ENCODE peak calls at places on chromosomes 7 and 10, in ten cellular contexts. U is heart right ventricle; L is fibroblast of pulmonary artery; O is A549; I is fibroblast of lung; N is colonic mucosa; A is left ventricle myocardium inferior; Z is K562; R is GM13976; B is CD8-positive, alpha-beta T cell. D is an unnamed sample.

GRCh38 chr10:112912441-112912911 is 37.6 kb upstream of the TCF7L2 start:
- DNase-seq in U (no peak), L (peak), O (no peak), I (peak), N (no peak), A (no peak), Z (peak), R (no peak), B (no peak), D (no peak)

GRCh38 chr10:110525349-110526260 is 27.9 kb downstream of the DUSP5 start:
- DNase-seq in U (no peak), L (peak), O (no peak), I (peak), N (no peak), A (no peak), Z (no peak), R (no peak), B (no peak), D (no peak)

GRCh38 chr7:23931633-23932032 is 221.6 kb downstream of the STK31 start:
- DNase-seq in U (no peak), L (no peak), O (no peak), I (no peak), N (no peak), A (no peak), Z (no peak), R (no peak), B (no peak), D (no peak)

GRCh38 chr7:151426486-151426905 is 13.4 kb downstream of the CRYGN start:
- DNase-seq in U (peak), L (peak), O (peak), I (peak), N (peak), A (peak), Z (no peak), R (no peak), B (no peak), D (peak)

GRCh38 chr7:151719031-151719894 is 157.7 kb downstream of the PRKAG2 start:
- DNase-seq in U (no peak), L (no peak), O (no peak), I (no peak), N (no peak), A (no peak), Z (no peak), R (no peak), B (no peak), D (no peak)

GRCh38 chr7:129882531-129882930 is 70.2 kb downstream of the UBE2H start:
- DNase-seq in U (no peak), L (no peak), O (no peak), I (peak), N (no peak), A (no peak), Z (no peak), R (no peak), B (no peak), D (no peak)

GRCh38 chr10:7908541-7909210 is 90.4 kb downstream of the TAF3 start:
- DNase-seq in U (no peak), L (no peak), O (no peak), I (peak), N (no peak), A (no peak), Z (no peak), R (no peak), B (no peak), D (no peak)

GRCh38 chr10:12073526-12073925 is 4.8 kb downstream of the DHTKD1 start:
- DNase-seq in U (no peak), L (no peak), O (no peak), I (no peak), N (no peak), A (no peak), Z (no peak), R (no peak), B (no peak), D (no peak)

GRCh38 chr10:129966370-129966769 is 2.3 kb upstream of the EBF3 start:
- DNase-seq in U (no peak), L (no peak), O (no peak), I (no peak), N (no peak), A (no peak), Z (no peak), R (no peak), B (no peak), D (no peak)

GRCh38 chr7:115707684-115708341 is 322.8 kb downstream of the TFEC start:
- DNase-seq in U (no peak), L (no peak), O (no peak), I (peak), N (no peak), A (no peak), Z (no peak), R (no peak), B (no peak), D (no peak)

GRCh38 chr7:115704884-115705283 is 325.7 kb downstream of the TFEC start:
- DNase-seq in U (no peak), L (no peak), O (no peak), I (no peak), N (no peak), A (no peak), Z (no peak), R (no peak), B (no peak), D (no peak)

GRCh38 chr7:115709664-115710063 is 320.9 kb downstream of the TFEC start:
- DNase-seq in U (no peak), L (no peak), O (no peak), I (no peak), N (no peak), A (no peak), Z (no peak), R (no peak), B (no peak), D (no peak)

DNA sequence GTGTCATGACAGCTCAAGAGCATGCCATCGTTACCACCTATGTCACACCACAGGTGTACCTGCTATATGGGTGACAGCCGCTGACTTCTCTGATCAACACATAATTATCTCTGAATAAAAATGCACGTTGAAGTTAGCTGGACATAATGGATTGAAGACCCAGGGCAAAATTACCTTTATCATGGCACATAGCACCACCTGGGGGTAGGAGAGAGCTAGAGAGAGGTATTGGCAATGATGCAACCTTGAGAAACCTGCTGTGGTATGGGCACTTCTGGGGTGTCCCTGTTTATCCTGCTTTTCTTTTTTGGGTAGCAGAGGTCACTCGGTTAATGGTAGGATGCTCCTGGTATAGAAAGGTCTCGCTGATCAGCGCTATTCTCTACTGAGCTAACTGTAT is 323.3 kb downstream of the TFEC start:
- DNase-seq in U (no peak), L (peak), O (no peak), I (peak), N (peak), A (no peak), Z (no peak), R (no peak), B (no peak), D (no peak)
- TF ChIP-seq CTCF in U (peak), L (peak), O (peak), I (no peak), N (peak), A (peak), Z (no peak), R (peak), B (no peak), D (peak)

GRCh38 chr10:15879058-15879457 is 18.8 kb upstream of the MINDY3 start:
- DNase-seq in U (no peak), L (peak), O (peak), I (peak), N (no peak), A (no peak), Z (peak), R (peak), B (no peak), D (no peak)
- TF ChIP-seq CTCF in U (peak), L (peak), O (peak), I (peak), N (no peak), A (peak), Z (peak), R (peak), B (peak), D (peak)

DNA sequence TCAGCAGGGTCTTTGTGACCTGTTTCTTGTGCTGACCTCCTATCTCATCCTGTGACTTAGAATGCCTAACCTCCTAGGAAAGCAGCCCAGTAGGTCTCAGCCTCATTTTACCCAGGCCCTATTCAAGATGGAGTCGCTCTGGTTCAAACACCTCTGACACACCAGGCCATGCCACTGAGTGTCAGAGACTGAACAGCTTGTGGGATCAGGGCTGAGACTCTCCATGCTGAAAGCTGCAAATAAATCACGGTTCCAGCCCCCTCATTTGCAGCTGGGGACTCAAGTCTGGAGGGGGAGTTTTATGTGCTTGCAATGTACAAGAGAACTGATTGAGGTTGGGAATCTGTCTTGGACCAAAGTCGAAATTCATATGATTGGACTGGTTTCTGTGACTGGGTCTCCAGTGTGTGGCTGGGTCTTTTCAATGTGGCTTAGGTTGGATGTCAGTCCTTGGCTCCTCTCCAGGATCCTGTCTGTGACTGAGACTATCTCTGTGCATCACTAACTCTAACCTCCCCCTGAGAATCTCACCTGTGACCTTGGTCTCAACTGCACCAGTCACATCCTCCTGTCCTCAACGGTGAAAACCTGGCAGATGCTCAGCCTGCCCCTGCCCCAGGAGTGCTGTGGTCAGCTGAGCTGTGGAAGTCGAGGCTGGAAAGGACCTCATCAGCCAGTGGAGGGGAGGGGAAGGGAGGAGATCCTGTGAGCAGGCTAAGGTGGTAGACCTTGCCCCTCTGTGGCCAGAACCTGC is 11.7 kb downstream of the PRF1 start:
- DNase-seq in U (no peak), L (no peak), O (no peak), I (no peak), N (peak), A (no peak), Z (no peak), R (no peak), B (no peak), D (no peak)
- TF ChIP-seq CTCF in U (no peak), L (no peak), O (no peak), I (no peak), N (no peak), A (no peak), Z (no peak), R (no peak), B (no peak), D (no peak)

GRCh38 chr7:143347950-143348349 is 14.6 kb downstream of the FAM131B start:
- DNase-seq in U (no peak), L (no peak), O (no peak), I (no peak), N (no peak), A (no peak), Z (no peak), R (no peak), B (no peak), D (no peak)

GRCh38 chr7:143341842-143342241 is 20.7 kb downstream of the FAM131B start:
- DNase-seq in U (no peak), L (no peak), O (no peak), I (no peak), N (no peak), A (no peak), Z (no peak), R (no peak), B (no peak), D (no peak)

GRCh38 chr7:143343596-143343995 is 18.9 kb downstream of the FAM131B start:
- DNase-seq in U (no peak), L (no peak), O (no peak), I (no peak), N (no peak), A (no peak), Z (no peak), R (no peak), B (no peak), D (no peak)

GRCh38 chr7:143346018-143346417 is 16.5 kb downstream of the FAM131B start:
- DNase-seq in U (no peak), L (no peak), O (no peak), I (no peak), N (no peak), A (no peak), Z (no peak), R (no peak), B (no peak), D (no peak)

GRCh38 chr7:143345428-143345900 is 17.0 kb downstream of the FAM131B start:
- DNase-seq in U (peak), L (peak), O (peak), I (peak), N (peak), A (peak), Z (peak), R (peak), B (peak), D (no peak)
- TF ChIP-seq CTCF in U (peak), L (peak), O (peak), I (peak), N (peak), A (peak), Z (peak), R (peak), B (peak), D (peak)

DNA sequence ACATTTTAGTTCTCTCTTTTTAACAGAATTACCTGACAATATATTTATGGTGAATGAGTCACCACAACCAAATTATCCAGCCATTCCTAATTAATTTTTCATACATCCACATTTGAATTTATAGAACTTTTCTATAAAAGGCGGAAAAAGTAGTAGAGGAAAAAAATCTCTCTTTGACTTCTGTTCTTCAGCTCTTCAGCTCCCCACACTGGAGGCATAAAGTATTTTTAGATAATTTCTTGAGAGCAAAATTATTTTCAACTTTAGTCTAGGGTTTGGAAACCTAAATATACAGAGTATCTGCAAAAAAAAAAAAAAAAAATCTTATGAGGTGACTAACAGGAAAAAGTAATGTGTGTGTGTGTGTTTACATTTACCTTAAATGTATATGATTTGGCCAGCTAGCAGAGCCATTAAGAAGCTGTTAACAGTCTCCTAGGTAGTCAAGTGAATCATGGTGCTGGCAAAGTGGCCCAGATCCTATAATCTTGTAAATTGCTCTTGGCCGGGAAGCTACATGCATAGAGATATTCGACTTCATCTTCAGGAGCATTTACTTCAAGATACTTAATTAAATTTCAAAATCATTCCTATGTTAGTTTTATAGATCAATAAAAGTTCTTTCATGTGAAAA is 383.1 kb upstream of the STEAP1 start:
- DNase-seq in U (no peak), L (no peak), O (no peak), I (no peak), N (no peak), A (no peak), Z (no peak), R (no peak), B (no peak), D (no peak)
- TF ChIP-seq CTCF in U (no peak), L (no peak), O (no peak), I (no peak), N (no peak), A (no peak), Z (no peak), R (no peak), B (no peak), D (no peak)

DNA sequence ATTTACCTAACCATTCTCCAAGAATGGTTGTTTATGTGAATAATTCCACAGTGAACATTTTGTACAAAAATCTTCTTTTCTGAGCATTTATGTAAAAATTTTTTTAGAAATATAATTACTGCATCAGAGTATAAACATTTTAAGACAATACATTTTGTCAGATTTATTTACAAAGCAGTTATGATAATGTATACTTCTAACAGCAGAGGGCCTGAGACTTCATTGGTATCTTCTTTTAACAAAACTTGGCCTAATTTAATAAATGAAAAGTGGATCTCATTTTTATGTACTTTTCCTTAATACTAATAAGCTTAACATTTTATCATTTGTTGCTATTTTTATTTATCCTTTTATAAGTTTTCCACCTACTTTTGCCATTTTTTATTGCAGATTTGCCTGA is 69.4 kb downstream of the HECTD2 start:
- DNase-seq in U (no peak), L (no peak), O (no peak), I (no peak), N (no peak), A (no peak), Z (no peak), R (no peak), B (no peak), D (no peak)
- TF ChIP-seq CTCF in U (no peak), L (no peak), O (no peak), I (no peak), N (no peak), A (no peak), Z (no peak), R (no peak), B (no peak), D (no peak)

GRCh38 chr7:29749701-29750321 is 56.5 kb upstream of the WIPF3 start:
- DNase-seq in U (no peak), L (no peak), O (no peak), I (no peak), N (no peak), A (no peak), Z (peak), R (no peak), B (no peak), D (no peak)

GRCh38 chr7:29748286-29749099 is 57.8 kb upstream of the WIPF3 start:
- DNase-seq in U (no peak), L (peak), O (peak), I (peak), N (no peak), A (no peak), Z (no peak), R (no peak), B (no peak), D (peak)
- TF ChIP-seq CTCF in U (peak), L (peak), O (peak), I (peak), N (peak), A (peak), Z (peak), R (peak), B (no peak), D (peak)

GRCh38 chr7:149813254-149814035 is 24.7 kb upstream of the ZNF862 start:
- DNase-seq in U (no peak), L (no peak), O (no peak), I (no peak), N (no peak), A (no peak), Z (peak), R (no peak), B (no peak), D (no peak)

GRCh38 chr7:149808311-149808710 is 29.9 kb upstream of the ZNF862 start:
- DNase-seq in U (no peak), L (no peak), O (no peak), I (no peak), N (no peak), A (no peak), Z (no peak), R (no peak), B (no peak), D (no peak)

GRCh38 chr7:149811831-149812490 is 26.2 kb upstream of the ZNF862 start:
- DNase-seq in U (no peak), L (no peak), O (no peak), I (no peak), N (no peak), A (no peak), Z (no peak), R (no peak), B (no peak), D (no peak)

GRCh38 chr7:149809215-149809614 is 29.0 kb upstream of the ZNF862 start:
- DNase-seq in U (peak), L (no peak), O (no peak), I (no peak), N (no peak), A (peak), Z (no peak), R (no peak), B (no peak), D (no peak)

DNA sequence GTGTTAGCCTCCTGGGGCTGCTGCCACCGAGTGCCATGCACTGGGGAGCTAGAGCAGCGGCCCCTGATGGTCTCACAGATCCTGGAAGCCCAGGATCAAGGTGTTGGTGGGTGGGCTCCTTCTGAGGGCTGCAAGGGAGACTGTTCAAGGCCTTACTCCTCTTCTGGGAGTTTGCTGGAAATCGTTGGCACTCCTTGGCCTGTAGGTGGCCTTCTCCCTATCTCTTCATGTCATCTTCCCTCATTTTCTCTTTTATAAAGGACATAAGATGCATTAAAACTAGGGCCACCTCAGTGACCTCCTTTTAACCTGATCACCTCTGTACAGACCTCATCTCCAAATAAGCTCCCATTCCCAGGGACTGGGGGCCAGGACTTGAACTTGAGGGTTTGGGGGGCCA is 27.0 kb upstream of the ZNF862 start:
- DNase-seq in U (no peak), L (no peak), O (no peak), I (no peak), N (no peak), A (no peak), Z (no peak), R (no peak), B (no peak), D (no peak)
- TF ChIP-seq CTCF in U (no peak), L (peak), O (peak), I (no peak), N (no peak), A (no peak), Z (peak), R (no peak), B (no peak), D (peak)

GRCh38 chr10:73246783-73247508 is at the start of gene DNAJC9:
- DNase-seq in U (peak), L (peak), O (peak), I (peak), N (peak), A (peak), Z (peak), R (peak), B (peak), D (peak)
- TF ChIP-seq CTCF in U (no peak), L (no peak), O (peak), I (no peak), N (no peak), A (no peak), Z (no peak), R (no peak), B (peak), D (no peak)